ENCODE peak calls at places on chromosomes 13 and 19, in ten cellular contexts. X is NCI-H460; Q is activated gamma-delta T cell treated with Interleukin-2 at 50 U/mL for 16 hours; N is T-helper 1 cell; I is IMR-90; A is activated naive CD4-positive, alpha-beta T cell treated with anti-CD3 and anti-CD28 coated beads, Interleukin-2, amount 10 ng/mL, durations not matched to agents 7 days and 5 days; S is NCI-H2107; C is mesothelial cell of epicardium; D is heart right ventricle; P is stimulated activated effector memory CD8-positive, alpha-beta T cell treated with anti-CD3 and anti-CD28 coated beads, Interleukin-12 subunit alpha, Interleukin-12 subunit beta, amount 100 ng/mL, for 72 hours. E is an unnamed sample.
A peak's percentile ranks its signal among the peaks of the same experiment; 100 is the strongest.

GRCh38 chr19:33580026-33580644 is 41.6 kb upstream of the CHST8 start:
- DNase-seq in X (no peak), Q (no peak), N (no peak), I (no peak), A (no peak), S (no peak), C (no peak), D (no peak), P (no peak), E (no peak)

GRCh38 chr13:19069684-19070397 is 111.8 kb downstream of the TUBA3C start:
- DNase-seq in X (no peak), Q (no peak), N (no peak), I (no peak), A (no peak), S (no peak), C (no peak), D (no peak), P (no peak), E (no peak)

GRCh38 chr13:99320693-99321481 is 13.7 kb upstream of the GPR183 start:
- DNase-seq in X (no peak), Q (no peak), N (peak; percentile 25), I (peak; percentile 88), A (no peak), S (no peak), C (no peak), D (no peak), P (no peak), E (peak; percentile 67)

GRCh38 chr13:28046981-28047380 is 53.4 kb downstream of the FLT3 start:
- DNase-seq in X (no peak), Q (no peak), N (no peak), I (peak; percentile 94), A (no peak), S (no peak), C (no peak), D (no peak), P (no peak), E (no peak)

GRCh38 chr19:33698576-33699435 is 77.1 kb downstream of the CHST8 start:
- DNase-seq in X (no peak), Q (no peak), N (no peak), I (no peak), A (no peak), S (no peak), C (no peak), D (no peak), P (no peak), E (no peak)

GRCh38 chr19:1373534-1374249 is 10.0 kb upstream of the NDUFS7 start:
- DNase-seq in X (no peak), Q (no peak), N (no peak), I (peak; percentile 66), A (no peak), S (no peak), C (no peak), D (peak; percentile 86), P (no peak), E (peak; percentile 53)

GRCh38 chr13:43153436-43154082 is 130.2 kb downstream of the DNAJC15 start:
- DNase-seq in X (peak; percentile 86), Q (no peak), N (no peak), I (peak; percentile 44), A (no peak), S (no peak), C (no peak), D (no peak), P (no peak), E (no peak)

GRCh38 chr19:7861619-7862412 is 12.4 kb downstream of the PRR36 start:
- DNase-seq in X (no peak), Q (no peak), N (no peak), I (no peak), A (no peak), S (no peak), C (no peak), D (no peak), P (no peak), E (no peak)

GRCh38 chr13:90414691-90415596 is 932.5 kb upstream of the MIR17HG start:
- DNase-seq in X (peak; percentile 2), Q (no peak), N (no peak), I (peak; percentile 81), A (no peak), S (no peak), C (no peak), D (no peak), P (no peak), E (no peak)

GRCh38 chr19:29967623-29968022 is 25.6 kb downstream of the URI1 start:
- DNase-seq in X (no peak), Q (no peak), N (no peak), I (peak; percentile 37), A (no peak), S (no peak), C (no peak), D (no peak), P (no peak), E (peak; percentile 71)

GRCh38 chr19:43705729-43706128 is 10.1 kb upstream of the IRGC start:
- DNase-seq in X (no peak), Q (no peak), N (no peak), I (no peak), A (no peak), S (no peak), C (no peak), D (no peak), P (no peak), E (no peak)

GRCh38 chr19:2867025-2867991 is at the start of gene ZNF556:
- DNase-seq in X (no peak), Q (no peak), N (no peak), I (no peak), A (no peak), S (no peak), C (no peak), D (no peak), P (no peak), E (peak; percentile 70)